ENCODE peak calls at places on chromosomes 3 and 15, in five cellular contexts. E, O, H, Z and K are unnamed samples.

GRCh38 chr3:45333549-45333948 is 54.8 kb upstream of the LARS2 start:
- DNase-seq in E (no peak), O (no peak), H (no peak), Z (no peak), K (no peak)

GRCh38 chr3:41489205-41489604 is 289.9 kb downstream of the CTNNB1 start:
- DNase-seq in E (peak; percentile 2), O (no peak), H (no peak), Z (no peak), K (no peak)

GRCh38 chr3:191314109-191314728 is 15.0 kb upstream of the CCDC50 start:
- DNase-seq in E (no peak), O (no peak), H (no peak), Z (no peak), K (no peak)

GRCh38 chr15:70209499-70209898 is 111.8 kb upstream of the TLE3 start:
- DNase-seq in E (no peak), O (no peak), H (no peak), Z (no peak), K (no peak)

GRCh38 chr15:28243399-28243798 is 78.6 kb downstream of the HERC2 start:
- DNase-seq in E (no peak), O (no peak), H (no peak), Z (no peak), K (no peak)

GRCh38 chr3:167493240-167493639 is 19.4 kb upstream of the SERPINI2 start:
- DNase-seq in E (peak; percentile 68), O (no peak), H (peak; percentile 34), Z (no peak), K (no peak)

GRCh38 chr3:185094691-185095090 is 58.2 kb downstream of the C3orf70 start:
- DNase-seq in E (peak; percentile 36), O (no peak), H (no peak), Z (no peak), K (no peak)

GRCh38 chr3:119357190-119357589 is 63.0 kb downstream of the ARHGAP31 start:
- DNase-seq in E (no peak), O (no peak), H (no peak), Z (no peak), K (no peak)

GRCh38 chr3:129016366-129016724 is 15.2 kb downstream of the EFCC1 start:
- DNase-seq in E (peak; percentile 26), O (no peak), H (no peak), Z (peak; percentile 82), K (no peak)

GRCh38 chr3:3800076-3800448 is 831 bp downstream of the LRRN1 start:
- DNase-seq in E (peak; percentile 31), O (peak; percentile 20), H (no peak), Z (peak; percentile 72), K (no peak)

GRCh38 chr3:135887220-135887619 is 78.3 kb upstream of the PPP2R3A start:
- DNase-seq in E (no peak), O (no peak), H (no peak), Z (no peak), K (no peak)

GRCh38 chr3:58013973-58014649 is 5.9 kb downstream of the FLNB start:
- DNase-seq in E (peak; percentile 10), O (peak; percentile 58), H (no peak), Z (no peak), K (no peak)

GRCh38 chr15:66707310-66708160 is 5.5 kb downstream of the SMAD6 start:
- DNase-seq in E (peak; percentile 93), O (no peak), H (peak; percentile 74), Z (no peak), K (no peak)

GRCh38 chr3:40765884-40766283 is 241.1 kb downstream of the ZNF621 start:
- DNase-seq in E (no peak), O (no peak), H (no peak), Z (no peak), K (no peak)

GRCh38 chr3:31946484-31947081 is 34.5 kb downstream of the OSBPL10 start:
- DNase-seq in E (no peak), O (no peak), H (no peak), Z (no peak), K (no peak)

GRCh38 chr15:40344631-40345120 is 3.9 kb upstream of the CCDC9B start:
- DNase-seq in E (peak; percentile 80), O (peak; percentile 58), H (peak; percentile 60), Z (peak; percentile 87), K (peak; percentile 68)

GRCh38 chr15:57061281-57061680 is 142.8 kb downstream of the TCF12 start:
- DNase-seq in E (no peak), O (no peak), H (no peak), Z (no peak), K (no peak)

GRCh38 chr3:147838650-147839049 is 429.5 kb downstream of the ZIC1 start:
- DNase-seq in E (peak; percentile 32), O (no peak), H (no peak), Z (no peak), K (no peak)

GRCh38 chr3:172516318-172517214 is 6.7 kb downstream of the TNFSF10 start:
- DNase-seq in E (no peak), O (peak; percentile 57), H (no peak), Z (no peak), K (peak; percentile 79)

GRCh38 chr3:99919694-99920093 is 102.0 kb downstream of the CMSS1 start:
- DNase-seq in E (no peak), O (no peak), H (no peak), Z (no peak), K (no peak)

GRCh38 chr3:21533047-21533446 is 218.0 kb downstream of the ZNF385D start:
- DNase-seq in E (no peak), O (no peak), H (no peak), Z (no peak), K (no peak)

GRCh38 chr3:192858849-192859585 is 58.6 kb downstream of the MB21D2 start:
- DNase-seq in E (no peak), O (peak; percentile 31), H (no peak), Z (no peak), K (no peak)